ENCODE peak calls at places on chromosomes 4 and X, in five cellular contexts. C is AG09319; F is D341Med; Z is nephron progenitor cell; S is stimulated activated CD8-positive, alpha-beta memory T cell treated with anti-CD3 and anti-CD28 coated beads, Interleukin-15, amount 100 ng/mL, for 1 hour. G is an unnamed sample.

GRCh38 chr4:7625073-7625472 is 190.3 kb upstream of the PSAPL1 start:
- DNase-seq in C (no peak), F (no peak), Z (no peak), S (no peak), G (no peak)

GRCh38 chr4:94407846-94408245 is 43.9 kb upstream of the PDLIM5 start:
- DNase-seq in C (no peak), F (no peak), Z (no peak), S (no peak), G (no peak)

GRCh38 chr4:153022233-153022632 is 86.1 kb downstream of the FHDC1 start:
- DNase-seq in C (no peak), F (no peak), Z (no peak), S (no peak), G (no peak)

GRCh38 chrX:2782171-2782570 is 30.3 kb downstream of the XG start:
- DNase-seq in C (no peak), F (no peak), Z (no peak), S (no peak), G (no peak)

GRCh38 chrX:103674531-103675454 is 11.7 kb downstream of the MORF4L2 start:
- DNase-seq in C (no peak), F (no peak), Z (no peak), S (no peak), G (no peak)

GRCh38 chr4:184282895-184283654 is 65.4 kb upstream of the ENPP6 start:
- DNase-seq in C (no peak), F (no peak), Z (no peak), S (no peak), G (no peak)

GRCh38 chr4:106287353-106287969 is 28.5 kb downstream of the TBCK start:
- DNase-seq in C (no peak), F (no peak), Z (no peak), S (no peak), G (no peak)

GRCh38 chr4:167452922-167453321 is 218.6 kb upstream of the SPOCK3 start:
- DNase-seq in C (no peak), F (no peak), Z (no peak), S (no peak), G (no peak)

GRCh38 chrX:130125090-130125489 is 14.8 kb upstream of the ELF4 start:
- DNase-seq in C (peak; percentile 56), F (no peak), Z (no peak), S (no peak), G (no peak)

GRCh38 chr4:6523251-6523650 is 50.8 kb upstream of the PPP2R2C start:
- DNase-seq in C (no peak), F (no peak), Z (no peak), S (no peak), G (no peak)

GRCh38 chrX:70494441-70494840 is 49.8 kb downstream of the DLG3 start:
- DNase-seq in C (no peak), F (no peak), Z (no peak), S (no peak), G (no peak)